ENCODE peak calls at places on chromosomes 6 and 20, in eight cellular contexts. One of them, this sample, is unnamed. For H3K27me3 and H3K36me3, the result is how much of the 10 kb centered on the place peaks cover.

GRCh38 chr6:37056439-37057127 is 51.1 kb downstream of the FGD2 start:
- DNase-seq in tibial artery: no peak
- DNase-seq in GM06990: no peak
- DNase-seq in transverse colon: no peak
- DNase-seq in tibial nerve: no peak
- DNase-seq in CD8-positive, alpha-beta T cell: no peak
- DNase-seq in fibroblast of lung: peak
- DNase-seq in colonic mucosa: no peak
- DNase-seq in this sample: no peak

GRCh38 chr6:39899540-39900295 is 34.5 kb downstream of the MOCS1 start:
- DNase-seq in tibial artery: no peak
- DNase-seq in GM06990: no peak
- DNase-seq in transverse colon: no peak
- DNase-seq in tibial nerve: no peak
- DNase-seq in CD8-positive, alpha-beta T cell: no peak
- DNase-seq in fibroblast of lung: no peak
- DNase-seq in colonic mucosa: no peak
- DNase-seq in this sample: no peak

GRCh38 chr20:19498756-19499155 is 259.3 kb upstream of the RIN2 start:
- DNase-seq in tibial artery: no peak
- DNase-seq in GM06990: no peak
- DNase-seq in transverse colon: no peak
- DNase-seq in tibial nerve: no peak
- DNase-seq in CD8-positive, alpha-beta T cell: no peak
- DNase-seq in fibroblast of lung: no peak
- DNase-seq in colonic mucosa: no peak
- DNase-seq in this sample: no peak

GRCh38 chr20:64095927-64096326 is 11.4 kb downstream of the NPBWR2 start:
- DNase-seq in tibial artery: no peak
- DNase-seq in GM06990: no peak
- DNase-seq in transverse colon: no peak
- DNase-seq in tibial nerve: no peak
- DNase-seq in CD8-positive, alpha-beta T cell: no peak
- DNase-seq in fibroblast of lung: no peak
- DNase-seq in colonic mucosa: no peak
- DNase-seq in this sample: no peak

GRCh38 chr6:26223677-26224546 is 136.7 kb downstream of the HFE start:
- DNase-seq in tibial artery: no peak
- DNase-seq in GM06990: peak
- DNase-seq in transverse colon: peak
- DNase-seq in tibial nerve: no peak
- DNase-seq in CD8-positive, alpha-beta T cell: peak
- DNase-seq in fibroblast of lung: peak
- DNase-seq in colonic mucosa: peak
- DNase-seq in this sample: peak

GRCh38 chr20:38692436-38693411 is 31.6 kb upstream of the SLC32A1 start:
- DNase-seq in tibial artery: peak
- DNase-seq in GM06990: no peak
- DNase-seq in transverse colon: peak
- DNase-seq in tibial nerve: no peak
- DNase-seq in CD8-positive, alpha-beta T cell: peak
- DNase-seq in fibroblast of lung: peak
- DNase-seq in colonic mucosa: peak
- DNase-seq in this sample: no peak

GRCh38 chr6:106098383-106099234 is 12.5 kb downstream of the PRDM1 start:
- DNase-seq in tibial artery: no peak
- DNase-seq in GM06990: no peak
- DNase-seq in transverse colon: peak
- DNase-seq in tibial nerve: no peak
- DNase-seq in CD8-positive, alpha-beta T cell: peak
- DNase-seq in fibroblast of lung: peak
- DNase-seq in colonic mucosa: peak
- DNase-seq in this sample: peak

GRCh38 chr6:2818593-2818992 is 23.1 kb downstream of the SERPINB1 start:
- DNase-seq in tibial artery: no peak
- DNase-seq in GM06990: no peak
- DNase-seq in transverse colon: peak
- DNase-seq in tibial nerve: no peak
- DNase-seq in CD8-positive, alpha-beta T cell: no peak
- DNase-seq in fibroblast of lung: peak
- DNase-seq in colonic mucosa: peak
- DNase-seq in this sample: peak

GRCh38 chr6:74891358-74891811 is 314.5 kb downstream of the COL12A1 start:
- DNase-seq in tibial artery: peak
- DNase-seq in GM06990: no peak
- DNase-seq in transverse colon: no peak
- DNase-seq in tibial nerve: peak
- DNase-seq in CD8-positive, alpha-beta T cell: no peak
- DNase-seq in fibroblast of lung: peak
- DNase-seq in colonic mucosa: no peak
- DNase-seq in this sample: no peak

GRCh38 chr6:20564777-20565176 is 30.5 kb downstream of the CDKAL1 start:
- DNase-seq in tibial artery: no peak
- DNase-seq in GM06990: peak
- DNase-seq in transverse colon: no peak
- DNase-seq in tibial nerve: no peak
- DNase-seq in CD8-positive, alpha-beta T cell: no peak
- DNase-seq in fibroblast of lung: no peak
- DNase-seq in colonic mucosa: no peak
- DNase-seq in this sample: no peak

GRCh38 chr6:10522929-10523573 is 1.9 kb downstream of the GCNT2 start:
- DNase-seq in tibial artery: no peak
- DNase-seq in GM06990: no peak
- DNase-seq in transverse colon: no peak
- DNase-seq in tibial nerve: no peak
- DNase-seq in CD8-positive, alpha-beta T cell: no peak
- DNase-seq in fibroblast of lung: no peak
- DNase-seq in colonic mucosa: no peak
- DNase-seq in this sample: no peak

GRCh38 chr6:31403283-31403989 is at the start of gene MICA:
- DNase-seq in tibial artery: peak
- DNase-seq in GM06990: peak
- DNase-seq in transverse colon: peak
- DNase-seq in tibial nerve: peak
- DNase-seq in CD8-positive, alpha-beta T cell: peak
- DNase-seq in fibroblast of lung: peak
- DNase-seq in colonic mucosa: peak
- DNase-seq in this sample: peak

GRCh38 chr6:39124114-39124513 is 9.1 kb upstream of the SAYSD1 start:
- DNase-seq in tibial artery: no peak
- DNase-seq in GM06990: no peak
- DNase-seq in transverse colon: no peak
- DNase-seq in tibial nerve: no peak
- DNase-seq in CD8-positive, alpha-beta T cell: no peak
- DNase-seq in fibroblast of lung: no peak
- DNase-seq in colonic mucosa: no peak
- DNase-seq in this sample: no peak

GRCh38 chr6:7050911-7051779 is 56.6 kb upstream of the RREB1 start:
- DNase-seq in tibial artery: peak
- DNase-seq in GM06990: peak
- DNase-seq in transverse colon: peak
- DNase-seq in tibial nerve: no peak
- DNase-seq in CD8-positive, alpha-beta T cell: peak
- DNase-seq in fibroblast of lung: peak
- DNase-seq in colonic mucosa: peak
- DNase-seq in this sample: no peak

GRCh38 chr6:46017726-46018125 is 2.1 kb upstream of the CLIC5 start:
- DNase-seq in tibial artery: no peak
- DNase-seq in GM06990: no peak
- DNase-seq in transverse colon: no peak
- DNase-seq in tibial nerve: no peak
- DNase-seq in CD8-positive, alpha-beta T cell: no peak
- DNase-seq in fibroblast of lung: no peak
- DNase-seq in colonic mucosa: no peak
- DNase-seq in this sample: no peak

GRCh38 chr6:27651371-27651732 is 178.4 kb upstream of the ZNF184 start:
- DNase-seq in tibial artery: no peak
- DNase-seq in GM06990: no peak
- DNase-seq in transverse colon: no peak
- DNase-seq in tibial nerve: no peak
- DNase-seq in CD8-positive, alpha-beta T cell: no peak
- DNase-seq in fibroblast of lung: no peak
- DNase-seq in colonic mucosa: no peak
- DNase-seq in this sample: no peak

GRCh38 chr20:52103469-52103910 is 88.1 kb downstream of the ZFP64 start:
- DNase-seq in tibial artery: no peak
- DNase-seq in GM06990: no peak
- DNase-seq in transverse colon: no peak
- DNase-seq in tibial nerve: no peak
- DNase-seq in CD8-positive, alpha-beta T cell: no peak
- DNase-seq in fibroblast of lung: peak
- DNase-seq in colonic mucosa: no peak
- DNase-seq in this sample: no peak

GRCh38 chr6:131014080-131014776 is 48.8 kb downstream of the EPB41L2 start:
- DNase-seq in tibial artery: no peak
- DNase-seq in GM06990: no peak
- DNase-seq in transverse colon: no peak
- DNase-seq in tibial nerve: no peak
- DNase-seq in CD8-positive, alpha-beta T cell: no peak
- DNase-seq in fibroblast of lung: peak
- DNase-seq in colonic mucosa: no peak
- DNase-seq in this sample: no peak

GRCh38 chr20:58854638-58855471 is 2.3 kb downstream of the GNAS start:
- DNase-seq in tibial artery: no peak
- DNase-seq in GM06990: peak
- DNase-seq in transverse colon: no peak
- DNase-seq in tibial nerve: no peak
- DNase-seq in CD8-positive, alpha-beta T cell: no peak
- DNase-seq in fibroblast of lung: no peak
- DNase-seq in colonic mucosa: no peak
- DNase-seq in this sample: no peak

GRCh38 chr6:170048615-170049256 is 242.1 kb downstream of the DLL1 start:
- DNase-seq in tibial artery: peak
- DNase-seq in GM06990: no peak
- DNase-seq in transverse colon: peak
- DNase-seq in tibial nerve: no peak
- DNase-seq in CD8-positive, alpha-beta T cell: no peak
- DNase-seq in fibroblast of lung: peak
- DNase-seq in colonic mucosa: peak
- DNase-seq in this sample: peak

GRCh38 chr6:42045538-42046460 is 4.5 kb upstream of the TAF8 start:
- DNase-seq in tibial artery: peak
- DNase-seq in GM06990: peak
- DNase-seq in transverse colon: peak
- DNase-seq in tibial nerve: peak
- DNase-seq in CD8-positive, alpha-beta T cell: peak
- DNase-seq in fibroblast of lung: peak
- DNase-seq in colonic mucosa: peak
- DNase-seq in this sample: peak

GRCh38 chr6:30259140-30260035 is 46.2 kb upstream of the TRIM26 start:
- DNase-seq in tibial artery: peak
- DNase-seq in GM06990: peak
- DNase-seq in transverse colon: peak
- DNase-seq in tibial nerve: peak
- DNase-seq in CD8-positive, alpha-beta T cell: peak
- DNase-seq in fibroblast of lung: peak
- DNase-seq in colonic mucosa: peak
- DNase-seq in this sample: peak

GRCh38 chr6:30264731-30265130 is 51.5 kb upstream of the TRIM26 start:
- DNase-seq in tibial artery: no peak
- DNase-seq in GM06990: no peak
- DNase-seq in transverse colon: no peak
- DNase-seq in tibial nerve: no peak
- DNase-seq in CD8-positive, alpha-beta T cell: no peak
- DNase-seq in fibroblast of lung: no peak
- DNase-seq in colonic mucosa: no peak
- DNase-seq in this sample: no peak

GRCh38 chr6:30263734-30264133 is 50.5 kb upstream of the TRIM26 start:
- DNase-seq in tibial artery: no peak
- DNase-seq in GM06990: no peak
- DNase-seq in transverse colon: no peak
- DNase-seq in tibial nerve: no peak
- DNase-seq in CD8-positive, alpha-beta T cell: no peak
- DNase-seq in fibroblast of lung: peak
- DNase-seq in colonic mucosa: no peak
- DNase-seq in this sample: no peak

GRCh38 chr6:30258204-30258603 is 45.0 kb upstream of the TRIM26 start:
- DNase-seq in tibial artery: no peak
- DNase-seq in GM06990: no peak
- DNase-seq in transverse colon: no peak
- DNase-seq in tibial nerve: no peak
- DNase-seq in CD8-positive, alpha-beta T cell: no peak
- DNase-seq in fibroblast of lung: no peak
- DNase-seq in colonic mucosa: no peak
- DNase-seq in this sample: no peak

GRCh38 chr6:30260036-30260504 is 46.9 kb upstream of the TRIM26 start:
- DNase-seq in tibial artery: no peak
- DNase-seq in GM06990: no peak
- DNase-seq in transverse colon: no peak
- DNase-seq in tibial nerve: no peak
- DNase-seq in CD8-positive, alpha-beta T cell: no peak
- DNase-seq in fibroblast of lung: peak
- DNase-seq in colonic mucosa: no peak
- DNase-seq in this sample: no peak
- H3K27me3 ChIP-seq in tibial artery: under half
- H3K27me3 ChIP-seq in GM06990: under half
- H3K27me3 ChIP-seq in transverse colon: under half
- H3K27me3 ChIP-seq in tibial nerve: under half
- H3K27me3 ChIP-seq in CD8-positive, alpha-beta T cell: under half
- H3K27me3 ChIP-seq in fibroblast of lung: under half
- H3K27me3 ChIP-seq in colonic mucosa: under half
- H3K27me3 ChIP-seq in this sample: under half

DNA sequence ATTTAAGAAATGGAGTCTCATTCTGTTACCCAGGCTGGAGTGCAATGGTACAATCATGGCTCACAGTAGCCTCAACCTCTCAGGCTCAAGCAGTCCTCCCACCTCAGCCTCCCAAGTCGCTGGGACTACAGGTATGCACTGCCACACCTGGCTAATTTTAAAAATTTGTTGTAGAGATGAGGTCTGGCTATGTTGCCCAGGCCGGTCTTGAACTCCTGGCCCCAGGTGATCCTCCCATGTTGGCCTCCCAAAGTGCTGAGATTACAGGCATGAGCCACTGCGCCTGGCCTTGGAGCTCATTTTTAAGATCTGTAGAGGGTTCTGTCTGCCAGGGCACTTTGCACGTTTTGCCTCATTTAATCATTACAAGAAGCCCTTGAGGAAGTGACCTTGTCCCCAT is 17.5 kb downstream of the ZC3H12D start:
- DNase-seq in tibial artery: no peak
- DNase-seq in GM06990: no peak
- DNase-seq in transverse colon: no peak
- DNase-seq in tibial nerve: no peak
- DNase-seq in CD8-positive, alpha-beta T cell: no peak
- DNase-seq in fibroblast of lung: no peak
- DNase-seq in colonic mucosa: no peak
- DNase-seq in this sample: no peak
- H3K36me3 ChIP-seq in tibial artery: under half
- H3K36me3 ChIP-seq in GM06990: under half
- H3K36me3 ChIP-seq in transverse colon: under half
- H3K36me3 ChIP-seq in tibial nerve: under half
- H3K36me3 ChIP-seq in CD8-positive, alpha-beta T cell: under half
- H3K36me3 ChIP-seq in fibroblast of lung: under half
- H3K36me3 ChIP-seq in colonic mucosa: under half
- H3K36me3 ChIP-seq in this sample: under half

GRCh38 chr20:62692176-62692575 is 16.5 kb upstream of the NTSR1 start:
- DNase-seq in tibial artery: no peak
- DNase-seq in GM06990: no peak
- DNase-seq in transverse colon: no peak
- DNase-seq in tibial nerve: no peak
- DNase-seq in CD8-positive, alpha-beta T cell: no peak
- DNase-seq in fibroblast of lung: no peak
- DNase-seq in colonic mucosa: no peak
- DNase-seq in this sample: no peak
- H3K27me3 ChIP-seq in tibial artery: half or more
- H3K27me3 ChIP-seq in GM06990: under half
- H3K27me3 ChIP-seq in transverse colon: under half
- H3K27me3 ChIP-seq in tibial nerve: under half
- H3K27me3 ChIP-seq in CD8-positive, alpha-beta T cell: under half
- H3K27me3 ChIP-seq in fibroblast of lung: under half
- H3K27me3 ChIP-seq in colonic mucosa: under half
- H3K27me3 ChIP-seq in this sample: under half

GRCh38 chr6:44416103-44416502 is 28.6 kb downstream of the CDC5L start:
- DNase-seq in tibial artery: no peak
- DNase-seq in GM06990: no peak
- DNase-seq in transverse colon: no peak
- DNase-seq in tibial nerve: no peak
- DNase-seq in CD8-positive, alpha-beta T cell: no peak
- DNase-seq in fibroblast of lung: peak
- DNase-seq in colonic mucosa: no peak
- DNase-seq in this sample: no peak
- H3K36me3 ChIP-seq in tibial artery: under half
- H3K36me3 ChIP-seq in GM06990: under half
- H3K36me3 ChIP-seq in transverse colon: under half
- H3K36me3 ChIP-seq in tibial nerve: under half
- H3K36me3 ChIP-seq in CD8-positive, alpha-beta T cell: under half
- H3K36me3 ChIP-seq in fibroblast of lung: under half
- H3K36me3 ChIP-seq in colonic mucosa: under half
- H3K36me3 ChIP-seq in this sample: under half

This sample was measured in Peyer's patch.